ENCODE peak calls at places on chromosomes 3 and 15, in six cellular contexts. S, C, Q, W, L and Y are unnamed samples.
A peak's percentile ranks its signal among the peaks of the same experiment; 100 is the strongest.

GRCh38 chr3:128579927-128580326 is 70.7 kb downstream of the RPN1 start:
- DNase-seq in S (no peak), C (no peak), Q (no peak), W (no peak), L (no peak), Y (no peak)

GRCh38 chr3:170419301-170420087 is 826 bp downstream of the CLDN11 start:
- DNase-seq in S (peak; percentile 17), C (peak; percentile 48), Q (peak; percentile 63), W (no peak), L (no peak), Y (no peak)

GRCh38 chr3:156149781-156150375 is 29.5 kb downstream of the KCNAB1 start:
- DNase-seq in S (no peak), C (no peak), Q (no peak), W (no peak), L (no peak), Y (no peak)

GRCh38 chr3:187456268-187456667 is 88.1 kb downstream of the RTP4 start:
- DNase-seq in S (no peak), C (peak; percentile 60), Q (no peak), W (no peak), L (no peak), Y (no peak)

GRCh38 chr15:76060098-76060989 is 559 bp downstream of the TMEM266 start:
- DNase-seq in S (no peak), C (no peak), Q (no peak), W (peak; percentile 43), L (no peak), Y (no peak)

GRCh38 chr3:154779571-154779970 is 300.5 kb upstream of the MME start:
- DNase-seq in S (peak; percentile 72), C (peak; percentile 70), Q (no peak), W (no peak), L (no peak), Y (no peak)

GRCh38 chr3:63706321-63707085 is 54.0 kb downstream of the SNTN start:
- DNase-seq in S (peak; percentile 61), C (no peak), Q (no peak), W (no peak), L (no peak), Y (no peak)

GRCh38 chr15:32879980-32880379 is 162.2 kb downstream of the GREM1 start:
- DNase-seq in S (no peak), C (no peak), Q (no peak), W (no peak), L (no peak), Y (no peak)

GRCh38 chr3:67017211-67017610 is 19.1 kb downstream of the KBTBD8 start:
- DNase-seq in S (no peak), C (peak; percentile 56), Q (no peak), W (no peak), L (no peak), Y (no peak)

GRCh38 chr3:181329024-181329423 is 339.5 kb upstream of the DNAJC19 start:
- DNase-seq in S (no peak), C (no peak), Q (no peak), W (no peak), L (no peak), Y (no peak)

GRCh38 chr15:76346666-76347506 is 10.3 kb downstream of the ISL2 start:
- DNase-seq in S (peak; percentile 73), C (no peak), Q (peak; percentile 60), W (no peak), L (no peak), Y (no peak)

GRCh38 chr15:28118531-28118930 is 19.4 kb upstream of the OCA2 start:
- DNase-seq in S (no peak), C (no peak), Q (no peak), W (no peak), L (no peak), Y (no peak)

GRCh38 chr3:120802916-120803315 is 60.4 kb downstream of the GTF2E1 start:
- DNase-seq in S (no peak), C (no peak), Q (no peak), W (no peak), L (no peak), Y (no peak)

GRCh38 chr3:195227871-195228270 is 43.1 kb downstream of the XXYLT1 start:
- DNase-seq in S (no peak), C (no peak), Q (no peak), W (no peak), L (no peak), Y (no peak)

GRCh38 chr15:78054971-78055370 is 22.5 kb downstream of the TBC1D2B start:
- DNase-seq in S (no peak), C (no peak), Q (no peak), W (no peak), L (no peak), Y (no peak)